ENCODE peak calls at places on chromosomes 2 and 18, in five cellular contexts. I is NCI-H524; C is fibroblast of the aortic adventitia; K is activated CD4-positive, alpha-beta T cell treated with anti-CD3 and anti-CD28 coated beads for 48 hours; F is lower lobe of right lung. S is an unnamed sample.

GRCh38 chr18:62346327-62347090 is 21.4 kb downstream of the TNFRSF11A start:
- DNase-seq in F (no peak), K (no peak), I (no peak), C (no peak), S (no peak)

GRCh38 chr18:22285299-22286140 is 116.1 kb downstream of the GATA6 start:
- DNase-seq in F (no peak), K (no peak), I (no peak), C (peak), S (no peak)

GRCh38 chr2:17337507-17337906 is 180.7 kb downstream of the RAD51AP2 start:
- DNase-seq in I (no peak), C (no peak), K (no peak), F (no peak), S (no peak)

GRCh38 chr18:23626451-23627279 is 36.0 kb downstream of the ANKRD29 start:
- DNase-seq in K (no peak), C (no peak), F (no peak), I (no peak), S (no peak)

GRCh38 chr2:36655456-36655855 is 41.1 kb upstream of the VIT start:
- DNase-seq in I (no peak), F (no peak), C (peak), K (no peak), S (no peak)

GRCh38 chr2:99810241-99810640 is 320.4 kb upstream of the REV1 start:
- DNase-seq in F (no peak), C (no peak), I (no peak), K (no peak), S (no peak)

GRCh38 chr2:107712857-107713256 is 113.8 kb upstream of the RGPD4 start:
- DNase-seq in K (no peak), I (no peak), F (no peak), C (no peak), S (peak)

GRCh38 chr2:26559044-26559405 is 81.1 kb upstream of the OTOF start:
- DNase-seq in K (no peak), C (no peak), I (no peak), F (no peak), S (no peak)

GRCh38 chr2:239106314-239106908 is 258.5 kb downstream of the TWIST2 start:
- DNase-seq in C (peak), I (peak), F (no peak), K (peak), S (no peak)

GRCh38 chr18:63082661-63083531 is 236.7 kb downstream of the BCL2 start:
- DNase-seq in I (no peak), C (peak), F (no peak), K (no peak), S (no peak)

GRCh38 chr18:35972197-35973000 is at the start of gene RMP24:
- DNase-seq in I (peak), C (peak), F (peak), K (peak), S (peak)

GRCh38 chr2:105557021-105557420 is 158.2 kb upstream of the FHL2 start:
- DNase-seq in C (no peak), F (no peak), I (no peak), K (no peak), S (no peak)

GRCh38 chr2:11877764-11878163 is 131.3 kb downstream of the LPIN1 start:
- DNase-seq in F (no peak), I (no peak), K (no peak), C (no peak), S (no peak)

GRCh38 chr2:6054394-6054732 is 362.2 kb downstream of the SOX11 start:
- DNase-seq in C (no peak), F (no peak), I (no peak), K (no peak), S (no peak)

GRCh38 chr2:43462866-43463641 is 132.8 kb downstream of the THADA start:
- DNase-seq in I (no peak), K (no peak), F (no peak), C (no peak), S (no peak)

GRCh38 chr18:37668971-37669747 is 103.6 kb upstream of the CELF4 start:
- DNase-seq in F (no peak), I (no peak), C (no peak), K (no peak), S (no peak)

GRCh38 chr2:27071277-27071989 is at the start of gene OST4:
- DNase-seq in I (peak), F (peak), K (peak), C (peak), S (peak)